ENCODE peak calls at places on chromosomes 11 and 22, in five cellular contexts. G is kidney, S is AG09309, H is ascending aorta, E is psoas muscle. Z is an unnamed sample.

GRCh38 chr11:47983464-47984397 is 3.4 kb downstream of the PTPRJ start:
- DNase-seq in S (no peak), G (no peak), H (no peak), E (no peak), Z (no peak)

GRCh38 chr22:41540006-41540315 is 4.3 kb downstream of the POLR3H start:
- DNase-seq in H (no peak), S (no peak), G (no peak), E (no peak), Z (no peak)

GRCh38 chr22:35539910-35540599 is 576 bp upstream of the RASD2 start:
- DNase-seq in H (peak), G (peak), S (no peak), E (peak), Z (no peak)

GRCh38 chr11:123145220-123145619 is 49.8 kb downstream of the CLMP start:
- DNase-seq in H (peak), S (no peak), E (peak), G (peak), Z (no peak)

GRCh38 chr11:77503006-77503405 is 29.1 kb upstream of the PAK1 start:
- DNase-seq in H (no peak), G (no peak), E (no peak), S (no peak), Z (no peak)

GRCh38 chr22:50102946-50103345 is 13.1 kb downstream of the MOV10L1 start:
- DNase-seq in H (no peak), G (no peak), E (no peak), S (no peak), Z (no peak)

GRCh38 chr11:18392434-18393321 is 1.7 kb upstream of the LDHA start:
- DNase-seq in S (no peak), E (no peak), G (no peak), H (no peak), Z (no peak)

GRCh38 chr11:16774920-16775603 is 36.6 kb downstream of the C11orf58 start:
- DNase-seq in G (no peak), E (no peak), H (no peak), S (no peak), Z (peak)

GRCh38 chr11:78061088-78061920 is 2.4 kb upstream of the THRSP start:
- DNase-seq in G (peak), S (no peak), H (no peak), E (peak), Z (no peak)

GRCh38 chr11:2072551-2073261 is 66.5 kb downstream of the IGF2 start:
- DNase-seq in E (no peak), S (no peak), G (no peak), H (no peak), Z (no peak)

GRCh38 chr11:45798793-45799441 is 6.0 kb upstream of the SLC35C1 start:
- DNase-seq in G (no peak), H (peak), E (no peak), S (no peak), Z (peak)

GRCh38 chr22:38685761-38686160 is 4.0 kb downstream of the TOMM22 start:
- DNase-seq in E (no peak), G (no peak), S (no peak), H (no peak), Z (no peak)

DNA sequence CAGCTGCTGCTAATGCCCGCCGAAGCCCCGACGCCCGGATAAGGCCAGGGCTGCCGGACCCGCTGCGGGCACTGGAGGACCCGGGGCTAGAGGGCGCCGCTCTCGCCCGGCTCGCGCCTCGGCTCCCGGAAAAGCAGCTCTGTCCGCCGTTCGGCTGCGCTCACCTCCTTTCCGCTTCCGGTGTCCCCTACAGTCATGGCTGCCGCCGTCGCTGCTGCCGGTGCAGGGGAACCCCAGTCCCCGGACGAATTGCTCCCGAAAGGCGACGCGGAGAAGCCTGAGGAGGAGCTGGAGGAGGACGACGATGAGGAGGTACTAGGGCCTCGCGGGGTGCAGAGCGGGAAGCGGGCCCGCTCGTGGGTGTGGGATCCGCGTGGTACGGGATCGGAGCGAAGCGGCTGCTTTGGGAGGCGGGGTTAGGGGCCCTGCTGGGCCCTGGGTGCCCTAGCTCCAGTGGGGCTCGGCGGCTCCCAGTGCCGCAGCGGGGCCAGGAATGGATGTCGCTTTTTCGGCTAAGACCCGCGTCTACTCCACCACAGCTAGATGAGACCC is at the start of gene TOMM22:
- DNase-seq in S (no peak), G (peak), H (peak), E (peak), Z (peak)
- TF ChIP-seq CTCF in S (peak), G (peak), H (peak), E (peak), Z (peak)

DNA sequence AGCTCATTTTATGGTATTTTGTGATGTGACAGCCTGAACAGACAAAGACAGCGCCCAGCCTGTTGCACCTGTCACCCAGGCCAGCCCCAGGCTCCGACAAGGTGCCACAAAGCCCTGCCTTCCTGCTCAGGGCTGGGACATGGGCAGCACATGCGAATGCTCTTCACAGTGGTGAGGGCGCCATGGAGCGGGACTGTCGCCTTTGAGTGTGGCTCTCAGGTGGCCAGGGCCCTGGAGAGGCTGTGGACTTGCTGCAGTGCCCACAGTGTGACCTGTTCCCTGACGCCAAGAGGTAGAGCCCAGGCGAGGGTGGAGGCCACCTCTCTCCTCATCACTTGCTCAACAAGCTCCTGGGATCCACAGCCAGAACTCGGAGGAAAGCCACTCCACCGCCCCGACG is 346.3 kb downstream of the SHANK2 start:
- DNase-seq in H (no peak), E (no peak), G (peak), S (no peak), Z (no peak)
- TF ChIP-seq CTCF in H (no peak), E (no peak), G (no peak), S (no peak), Z (no peak)

GRCh38 chr22:43798492-43798891 is 13.6 kb downstream of the EFCAB6 start:
- DNase-seq in H (no peak), E (no peak), G (no peak), S (no peak), Z (peak)

GRCh38 chr22:43795320-43795719 is 16.8 kb downstream of the EFCAB6 start:
- DNase-seq in S (no peak), G (no peak), E (no peak), H (no peak), Z (peak)

GRCh38 chr22:43792905-43793304 is 19.2 kb downstream of the EFCAB6 start:
- DNase-seq in S (no peak), H (no peak), G (no peak), E (no peak), Z (no peak)

GRCh38 chr22:43800970-43801369 is 11.1 kb downstream of the EFCAB6 start:
- DNase-seq in S (no peak), E (no peak), G (no peak), H (no peak), Z (no peak)

GRCh38 chr22:43796567-43796966 is 15.5 kb downstream of the EFCAB6 start:
- DNase-seq in S (peak), H (no peak), E (no peak), G (no peak), Z (peak)
- TF ChIP-seq CTCF in S (peak), H (no peak), E (no peak), G (peak), Z (peak)

DNA sequence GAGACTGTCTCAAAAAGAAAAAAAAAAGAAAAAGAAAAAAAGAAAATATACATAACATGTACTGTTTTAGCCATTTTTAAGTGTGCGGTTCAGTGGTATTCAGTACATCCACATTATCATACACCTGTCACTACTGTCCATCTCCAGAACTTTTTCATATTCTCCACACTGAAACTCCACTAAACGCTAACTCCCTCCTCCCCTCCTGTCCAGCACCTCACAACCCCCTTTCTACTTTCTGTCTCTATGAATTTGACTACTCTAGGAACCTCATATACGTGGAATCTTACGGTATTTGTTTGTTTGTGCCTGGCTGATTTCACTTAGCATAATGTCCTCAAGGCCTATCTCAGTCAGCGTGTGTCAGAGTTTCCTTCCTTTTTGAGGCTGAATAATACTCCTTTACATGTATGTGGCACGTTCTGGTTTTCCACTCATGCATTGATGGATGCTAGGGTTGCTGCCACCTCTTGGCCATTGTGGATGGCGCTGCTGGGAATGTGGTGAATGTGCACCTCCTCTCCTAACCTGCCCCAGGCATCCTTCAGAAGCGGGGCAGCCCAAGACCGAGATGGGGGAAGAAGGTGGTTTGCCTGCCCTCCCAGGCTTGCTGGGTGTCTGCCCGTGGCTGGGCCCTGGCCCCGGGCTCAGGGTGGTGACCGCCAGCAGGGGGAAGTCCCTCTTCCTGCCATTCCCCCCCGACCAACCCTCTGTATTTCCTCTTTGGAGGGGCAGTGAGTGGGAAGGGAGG is 60.5 kb downstream of the BCR start:
- DNase-seq in S (no peak), G (no peak), H (no peak), E (no peak), Z (no peak)
- TF ChIP-seq CTCF in S (peak), G (peak), H (no peak), E (peak), Z (peak)

DNA sequence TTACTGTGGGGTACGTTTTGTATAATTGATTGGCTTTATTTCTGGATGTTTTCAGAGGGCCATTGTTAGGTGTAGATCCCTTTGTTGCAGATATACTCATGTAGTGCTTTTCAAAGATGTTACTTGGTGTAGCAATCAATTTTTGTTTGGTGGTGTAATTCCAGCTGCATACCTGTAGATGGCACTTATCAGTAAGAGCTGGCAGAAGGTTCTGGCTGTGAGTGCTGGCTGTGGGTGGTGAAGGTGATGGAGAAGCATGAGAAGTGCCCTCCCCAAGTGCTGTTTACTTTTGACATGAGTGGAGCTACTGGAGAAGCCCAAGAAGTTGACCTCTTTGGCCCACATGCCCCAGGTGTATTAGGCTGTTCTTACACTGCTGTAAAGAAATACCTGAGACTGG is 1074.9 kb downstream of the FAM181B start:
- DNase-seq in H (no peak), G (peak), S (no peak), E (no peak), Z (no peak)
- TF ChIP-seq CTCF in H (no peak), G (peak), S (peak), E (no peak), Z (peak)

DNA sequence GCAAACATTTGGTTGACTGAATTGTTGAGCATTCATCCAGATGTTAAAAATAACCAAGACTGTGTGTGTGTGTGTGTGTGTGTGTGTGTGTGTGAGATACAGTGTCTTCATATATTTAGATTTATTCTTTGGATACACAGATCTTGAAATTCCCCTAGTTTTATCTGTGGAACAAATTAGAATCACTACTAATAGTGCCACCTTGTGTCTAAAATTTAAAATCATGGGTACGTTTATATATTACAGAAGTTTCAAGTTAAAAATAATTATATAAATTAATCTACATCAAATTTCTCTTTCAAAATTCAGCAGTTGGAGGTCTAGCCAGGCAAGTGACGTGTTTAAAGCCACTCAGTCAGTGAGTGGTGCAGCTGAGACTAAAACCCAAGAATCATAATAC is 1566.2 kb upstream of the TENM4 start:
- DNase-seq in E (no peak), G (no peak), S (no peak), H (no peak), Z (no peak)
- TF ChIP-seq CTCF in E (no peak), G (no peak), S (no peak), H (no peak), Z (peak)

GRCh38 chr11:96238563-96239166 is 104.3 kb downstream of the MAML2 start:
- DNase-seq in H (no peak), E (no peak), S (no peak), G (no peak), Z (no peak)

GRCh38 chr11:96242971-96243647 is 99.9 kb downstream of the MAML2 start:
- DNase-seq in S (peak), H (peak), E (peak), G (peak), Z (peak)

GRCh38 chr11:96237759-96238158 is 105.2 kb downstream of the MAML2 start:
- DNase-seq in H (no peak), E (no peak), S (no peak), G (no peak), Z (no peak)

GRCh38 chr11:96241351-96241841 is 101.6 kb downstream of the MAML2 start:
- DNase-seq in E (no peak), H (no peak), G (no peak), S (no peak), Z (no peak)

DNA sequence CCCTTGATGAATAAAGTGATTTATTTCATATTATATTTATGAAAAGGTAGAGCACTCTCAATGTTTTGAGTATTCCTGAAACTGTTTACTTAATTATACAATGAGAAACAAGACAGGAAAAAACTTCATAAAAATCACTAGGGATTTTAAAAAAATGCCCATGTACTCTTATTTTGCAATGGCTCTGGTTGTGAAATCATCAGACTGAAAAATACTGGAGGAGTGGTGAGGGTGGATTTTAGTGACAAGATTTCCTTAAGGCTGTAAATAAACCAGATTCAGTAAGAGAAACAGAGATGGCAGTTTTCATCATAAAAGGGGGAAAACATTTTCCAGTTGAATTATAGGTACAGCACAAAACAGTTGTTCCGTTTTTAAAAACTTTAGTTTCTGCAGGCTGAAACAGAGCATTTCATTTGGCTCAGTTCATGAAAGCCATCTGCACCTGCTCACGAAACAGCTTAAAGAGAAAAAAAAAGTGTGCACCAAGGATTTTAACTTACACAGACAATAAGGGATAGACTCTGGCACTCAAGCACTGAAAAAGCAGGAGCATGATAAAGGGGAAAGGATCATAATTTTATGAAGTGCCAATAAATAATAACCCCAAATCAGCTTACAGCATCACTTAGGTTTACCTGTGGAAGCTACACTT is 100.7 kb downstream of the MAML2 start:
- DNase-seq in E (no peak), G (no peak), S (no peak), H (no peak), Z (no peak)
- TF ChIP-seq CTCF in E (no peak), G (no peak), S (no peak), H (no peak), Z (no peak)